ENCODE peak calls at places on chromosomes 16 and 17, in five cellular contexts. J is AG09309; Q is ELR; C is NCI-H2081; N is stimulated activated CD8-positive, alpha-beta memory T cell treated with anti-CD3 and anti-CD28 coated beads, Interleukin-4, amount 100 ng/mL, for 24 hours. A is an unnamed sample.
A peak's percentile ranks its signal among the peaks of the same experiment; 100 is the strongest.

GRCh38 chr16:17070882-17071592 is 399.7 kb downstream of the XYLT1 start:
- DNase-seq in J (no peak), Q (no peak), C (peak; percentile 21), N (peak; percentile 71), A (no peak)

GRCh38 chr17:76643553-76644148 is at the start of gene ST6GALNAC1:
- DNase-seq in J (no peak), Q (no peak), C (no peak), N (no peak), A (no peak)

GRCh38 chr17:46929413-46929812 is 6.5 kb downstream of the GOSR2 start:
- DNase-seq in J (no peak), Q (peak; percentile 99), C (no peak), N (no peak), A (peak; percentile 94)

GRCh38 chr17:79465011-79466006 is 145.5 kb downstream of the RBFOX3 start:
- DNase-seq in J (no peak), Q (no peak), C (no peak), N (no peak), A (no peak)

GRCh38 chr16:51592013-51592501 is 441.0 kb upstream of the SALL1 start:
- DNase-seq in J (no peak), Q (no peak), C (no peak), N (no peak), A (no peak)

GRCh38 chr16:1839554-1839953 is 12.5 kb downstream of the FAHD1 start:
- DNase-seq in J (peak; percentile 20), Q (peak; percentile 67), C (no peak), N (no peak), A (peak; percentile 67)

GRCh38 chr17:17712268-17712924 is 31.1 kb downstream of the RAI1 start:
- DNase-seq in J (peak; percentile 68), Q (peak; percentile 96), C (no peak), N (no peak), A (peak; percentile 87)

GRCh38 chr17:51487947-51488346 is 227.6 kb downstream of the UTP18 start:
- DNase-seq in J (no peak), Q (peak; percentile 23), C (peak; percentile 9), N (no peak), A (no peak)

GRCh38 chr16:22306788-22307187 is 9.6 kb downstream of the POLR3E start:
- DNase-seq in J (no peak), Q (no peak), C (no peak), N (no peak), A (no peak)

GRCh38 chr17:61635913-61636432 is 45.0 kb upstream of the NACA2 start:
- DNase-seq in J (no peak), Q (peak; percentile 76), C (peak; percentile 57), N (peak; percentile 19), A (peak; percentile 70)

GRCh38 chr17:1769826-1770477 is 8.1 kb downstream of the SERPINF1 start:
- DNase-seq in J (no peak), Q (no peak), C (no peak), N (no peak), A (no peak)

GRCh38 chr17:72122668-72123495 is 2.1 kb downstream of the SOX9 start:
- DNase-seq in J (no peak), Q (peak; percentile 78), C (no peak), N (no peak), A (peak; percentile 64)

GRCh38 chr17:46108120-46108519 is 85.1 kb downstream of the KANSL1 start:
- DNase-seq in J (no peak), Q (no peak), C (no peak), N (no peak), A (no peak)

GRCh38 chr16:71456801-71457200 is 5.2 kb downstream of the ZNF23 start:
- DNase-seq in J (no peak), Q (no peak), C (no peak), N (no peak), A (no peak)

GRCh38 chr17:75552847-75553552 is 27.5 kb downstream of the LLGL2 start:
- DNase-seq in J (no peak), Q (peak; percentile 27), C (no peak), N (no peak), A (peak; percentile 68)

GRCh38 chr17:18141210-18141803 is 32.8 kb downstream of the MYO15A start:
- DNase-seq in J (peak; percentile 16), Q (peak; percentile 76), C (peak; percentile 13), N (no peak), A (peak; percentile 65)

GRCh38 chr17:83068641-83069570 is 10.5 kb upstream of the METRNL start:
- DNase-seq in J (no peak), Q (no peak), C (no peak), N (no peak), A (no peak)

GRCh38 chr17:43312011-43312410 is 78.2 kb upstream of the RNU2-1 start:
- DNase-seq in J (no peak), Q (no peak), C (no peak), N (no peak), A (no peak)

GRCh38 chr16:71569621-71570020 is 7.3 kb downstream of the TAT start:
- DNase-seq in J (no peak), Q (no peak), C (no peak), N (no peak), A (no peak)

GRCh38 chr16:70790815-70791214 is 10.1 kb downstream of the VAC14 start:
- DNase-seq in J (no peak), Q (no peak), C (no peak), N (no peak), A (no peak)

GRCh38 chr16:12083625-12084024 is 107.1 kb downstream of the SNX29 start:
- DNase-seq in J (no peak), Q (no peak), C (no peak), N (no peak), A (no peak)

GRCh38 chr16:66587881-66588600 is 8.8 kb downstream of the CMTM2 start:
- DNase-seq in J (no peak), Q (no peak), C (no peak), N (no peak), A (no peak)

GRCh38 chr17:66172144-66172543 is 19.8 kb downstream of the CEP112 start:
- DNase-seq in J (no peak), Q (no peak), C (no peak), N (no peak), A (no peak)

GRCh38 chr17:83084621-83085056 is 5.2 kb downstream of the METRNL start:
- DNase-seq in J (no peak), Q (no peak), C (no peak), N (no peak), A (no peak)

GRCh38 chr17:65042911-65043310 is 13.6 kb downstream of the GNA13 start:
- DNase-seq in J (no peak), Q (no peak), C (no peak), N (no peak), A (no peak)

GRCh38 chr16:86887416-86887815 is 309.1 kb downstream of the FOXL1 start:
- DNase-seq in J (no peak), Q (no peak), C (no peak), N (no peak), A (no peak)

GRCh38 chr17:74457146-74457819 is 9.2 kb upstream of the CD300A start:
- DNase-seq in J (no peak), Q (peak; percentile 53), C (peak; percentile 69), N (peak; percentile 68), A (peak; percentile 50)

GRCh38 chr17:4407851-4408250 is 25.9 kb upstream of the SPNS3 start:
- DNase-seq in J (no peak), Q (peak; percentile 52), C (no peak), N (no peak), A (peak; percentile 6)

A was measured in EH.